ENCODE peak calls at places on chromosome X, in four cellular contexts. H is lung, T is lower leg skin, W is H9. J is an unnamed sample.

GRCh38 chrX:2638279-2638678 is 52.8 kb upstream of the CD99 start:
- DNase-seq in H (no peak), T (no peak), W (no peak), J (no peak)

GRCh38 chrX:20968996-20969395 is 405.2 kb upstream of the CNKSR2 start:
- DNase-seq in H (no peak), T (no peak), W (no peak), J (no peak)

GRCh38 chrX:76148011-76148665 is 24.7 kb upstream of the PBDC1 start:
- DNase-seq in H (no peak), T (peak; percentile 12), W (no peak), J (no peak)

GRCh38 chrX:9899640-9900075 is 67.5 kb upstream of the CLDN34 start:
- DNase-seq in H (no peak), T (no peak), W (no peak), J (no peak)

GRCh38 chrX:40152706-40153334 is 55.1 kb upstream of the BCOR start:
- DNase-seq in H (no peak), T (no peak), W (peak; percentile 60), J (no peak)

GRCh38 chrX:32825009-32825408 is 386.3 kb downstream of the DMD start:
- DNase-seq in H (no peak), T (no peak), W (no peak), J (no peak)

GRCh38 chrX:54639346-54640102 is 109.5 kb downstream of the GNL3L start:
- DNase-seq in H (peak; percentile 94), T (peak; percentile 93), W (peak; percentile 94), J (peak; percentile 77)

GRCh38 chrX:149699761-149700160 is 12.1 kb upstream of the MAGEA11 start:
- DNase-seq in H (no peak), T (no peak), W (no peak), J (no peak)

GRCh38 chrX:17057209-17057608 is 110.8 kb downstream of the REPS2 start:
- DNase-seq in H (no peak), T (no peak), W (no peak), J (no peak)

GRCh38 chrX:37745354-37745753 is 34.5 kb upstream of the CYBB start:
- DNase-seq in H (peak; percentile 72), T (peak; percentile 37), W (peak; percentile 57), J (peak; percentile 9)

GRCh38 chrX:153779891-153780677 is 757 bp upstream of the SRPK3 start:
- DNase-seq in H (no peak), T (no peak), W (no peak), J (no peak)

GRCh38 chrX:153776611-153777045 is 4.2 kb upstream of the SRPK3 start:
- DNase-seq in H (no peak), T (no peak), W (no peak), J (no peak)

GRCh38 chrX:153777261-153778090 is 3.4 kb upstream of the SRPK3 start:
- DNase-seq in H (no peak), T (no peak), W (no peak), J (no peak)

GRCh38 chrX:153778151-153778551 is 2.7 kb upstream of the SRPK3 start:
- DNase-seq in H (no peak), T (no peak), W (no peak), J (no peak)

DNA sequence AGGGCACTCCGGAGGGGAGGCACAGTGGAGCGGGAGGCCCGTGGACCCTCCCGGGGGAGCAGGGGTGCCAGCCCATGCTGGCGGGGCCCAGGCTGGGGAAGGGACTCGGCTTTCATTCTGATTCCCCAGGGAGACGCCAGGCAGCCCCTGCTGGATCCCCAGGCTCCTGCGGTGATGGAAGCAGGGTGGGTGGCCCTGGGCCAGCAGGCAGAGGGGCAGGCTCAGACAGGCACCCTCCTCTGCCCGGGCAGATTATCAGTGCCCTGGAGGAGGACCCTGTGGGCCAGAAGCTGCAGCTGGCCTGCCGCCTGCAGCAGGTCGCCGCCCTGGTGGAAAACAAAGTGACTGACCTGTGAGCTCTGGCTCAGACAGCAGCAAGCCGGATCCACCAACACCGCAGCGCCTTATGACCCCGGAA is 2.1 kb upstream of the SRPK3 start:
- DNase-seq in H (no peak), T (no peak), W (no peak), J (no peak)
- TF ChIP-seq CTCF in H (no peak), T (no peak), W (peak; percentile 49), J (no peak)

DNA sequence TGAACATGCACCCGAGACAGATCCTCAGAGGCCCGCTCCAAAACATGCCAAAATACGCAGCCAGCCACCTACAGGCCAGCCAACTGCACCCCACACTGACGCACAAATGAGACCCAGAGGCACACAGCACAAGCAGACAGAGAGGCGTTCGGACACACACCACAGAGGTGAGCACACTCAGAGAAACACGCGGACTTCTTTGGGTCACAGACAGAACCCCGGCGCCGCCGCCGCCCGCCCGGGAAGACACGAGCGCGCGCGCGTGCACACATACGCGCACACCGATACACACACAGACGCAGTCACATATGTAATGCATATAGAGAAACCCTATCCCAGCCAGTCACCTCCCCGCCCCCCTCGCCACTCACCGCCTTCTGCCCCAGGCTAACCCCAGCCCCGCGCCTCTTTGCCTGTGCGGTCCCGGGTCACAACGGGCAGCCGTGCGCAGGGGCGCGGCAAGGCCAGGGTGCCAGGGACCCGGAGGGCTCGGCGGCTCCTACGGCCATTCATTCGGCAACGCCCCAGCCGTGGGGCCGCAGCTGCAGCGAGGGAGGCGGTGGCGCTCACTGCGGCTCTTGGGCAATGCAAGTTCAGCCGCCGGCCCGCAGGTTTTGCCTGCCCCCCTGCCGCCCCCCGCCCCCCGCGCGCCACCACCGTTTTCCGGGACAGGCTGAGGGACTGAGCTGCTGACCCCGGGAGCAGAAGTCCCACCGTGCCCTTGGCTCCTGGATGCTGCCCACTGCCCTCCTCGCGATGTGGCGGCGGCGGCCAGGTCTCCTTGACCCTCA is 532 bp downstream of the SEPTIN6 start:
- DNase-seq in H (no peak), T (no peak), W (peak; percentile 34), J (no peak)
- TF ChIP-seq CTCF in H (peak; percentile 1), T (no peak), W (peak; percentile 12), J (no peak)

GRCh38 chrX:106415276-106415895 is 196.4 kb upstream of the RADX start:
- DNase-seq in H (no peak), T (no peak), W (no peak), J (no peak)
- TF ChIP-seq CTCF in H (peak; percentile 3), T (no peak), W (peak; percentile 66), J (peak; percentile 70)

DNA sequence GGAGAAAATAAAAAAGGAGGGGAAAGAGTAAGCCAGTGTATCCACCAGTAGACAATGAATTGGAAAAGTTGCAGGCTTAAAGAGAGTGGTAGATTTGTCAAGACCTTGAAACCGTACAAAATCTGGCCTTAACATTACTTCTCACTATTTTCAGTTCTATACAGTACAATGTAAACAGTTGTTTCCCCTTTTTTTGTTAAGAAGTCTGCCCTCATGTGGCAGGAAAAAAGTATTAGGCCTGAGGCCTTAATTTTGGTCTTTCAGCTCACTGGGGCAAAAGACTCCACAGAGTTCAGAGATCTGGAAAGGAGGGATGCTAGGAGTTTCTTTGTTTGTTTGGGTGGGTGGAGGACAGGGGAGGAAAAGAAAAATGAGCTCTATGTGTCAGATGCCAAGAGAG is 92.8 kb upstream of the CCDC160 start:
- DNase-seq in H (no peak), T (no peak), W (no peak), J (no peak)
- TF ChIP-seq CTCF in H (no peak), T (no peak), W (peak; percentile 62), J (peak; percentile 28)

GRCh38 chrX:135625995-135626394 is 87.4 kb upstream of the CT45A1 start:
- DNase-seq in H (no peak), T (no peak), W (no peak), J (no peak)
- TF ChIP-seq CTCF in H (no peak), T (no peak), W (peak; percentile 48), J (no peak)